ENCODE peak calls at places on chromosomes 3 and 15, in four cellular contexts. One of them, this sample, is unnamed. For H3K9me3, the result is how much of the 10 kb centered on the place peaks cover.

GRCh38 chr3:9135930-9136525 is 113.4 kb downstream of the SRGAP3 start:
- DNase-seq in MG63: no peak
- DNase-seq in tibial artery: no peak
- DNase-seq in aorta: no peak
- DNase-seq in this sample: no peak

GRCh38 chr15:56491110-56491722 is 26.3 kb upstream of the MNS1 start:
- DNase-seq in MG63: peak
- DNase-seq in tibial artery: no peak
- DNase-seq in aorta: peak
- DNase-seq in this sample: peak

GRCh38 chr15:44554934-44555723 is 18.2 kb downstream of the EIF3J start:
- DNase-seq in MG63: no peak
- DNase-seq in tibial artery: no peak
- DNase-seq in aorta: no peak
- DNase-seq in this sample: no peak

GRCh38 chr15:46713045-46713444 is 1004.3 kb upstream of the SEMA6D start:
- DNase-seq in tibial artery: no peak
- DNase-seq in MG63: no peak
- DNase-seq in aorta: no peak
- DNase-seq in this sample: no peak

GRCh38 chr15:31300981-31301686 is 25.5 kb upstream of the KLF13 start:
- DNase-seq in aorta: no peak
- DNase-seq in tibial artery: peak
- DNase-seq in MG63: no peak
- DNase-seq in this sample: no peak

GRCh38 chr15:75452364-75452967 is 976 bp upstream of the SIN3A start:
- DNase-seq in MG63: peak
- DNase-seq in aorta: peak
- DNase-seq in tibial artery: peak
- DNase-seq in this sample: peak

GRCh38 chr3:3634326-3634725 is 164.9 kb upstream of the LRRN1 start:
- DNase-seq in aorta: no peak
- DNase-seq in MG63: no peak
- DNase-seq in tibial artery: no peak
- DNase-seq in this sample: no peak

GRCh38 chr3:129594907-129595390 is 11.5 kb downstream of the PLXND1 start:
- DNase-seq in aorta: no peak
- DNase-seq in tibial artery: no peak
- DNase-seq in MG63: no peak
- DNase-seq in this sample: no peak

GRCh38 chr3:112667599-112667998 is 26.7 kb upstream of the CCDC80 start:
- DNase-seq in tibial artery: no peak
- DNase-seq in aorta: no peak
- DNase-seq in MG63: no peak
- DNase-seq in this sample: no peak

GRCh38 chr3:76561494-76562242 is 478.2 kb upstream of the ROBO2 start:
- DNase-seq in MG63: no peak
- DNase-seq in aorta: no peak
- DNase-seq in tibial artery: no peak
- DNase-seq in this sample: peak

GRCh38 chr15:55991841-55992768 is 1.3 kb downstream of the NEDD4 start:
- DNase-seq in aorta: no peak
- DNase-seq in tibial artery: no peak
- DNase-seq in MG63: no peak
- DNase-seq in this sample: no peak

GRCh38 chr3:89560546-89560945 is 453.1 kb downstream of the EPHA3 start:
- DNase-seq in tibial artery: no peak
- DNase-seq in aorta: no peak
- DNase-seq in MG63: no peak
- DNase-seq in this sample: peak

GRCh38 chr15:77614251-77614806 is 18.4 kb downstream of the LINGO1 start:
- DNase-seq in MG63: no peak
- DNase-seq in tibial artery: no peak
- DNase-seq in aorta: no peak
- DNase-seq in this sample: no peak

GRCh38 chr3:8635625-8636024 is 9.0 kb downstream of the SSUH2 start:
- DNase-seq in tibial artery: peak
- DNase-seq in aorta: no peak
- DNase-seq in MG63: no peak
- DNase-seq in this sample: no peak

GRCh38 chr3:9747267-9747666 is 2.5 kb upstream of the OGG1 start:
- DNase-seq in MG63: peak
- DNase-seq in aorta: no peak
- DNase-seq in tibial artery: no peak
- DNase-seq in this sample: no peak

GRCh38 chr3:58048301-58048700 is 40.1 kb downstream of the FLNB start:
- DNase-seq in tibial artery: no peak
- DNase-seq in aorta: no peak
- DNase-seq in MG63: no peak
- DNase-seq in this sample: peak

GRCh38 chr15:82066455-82066854 is 20.6 kb upstream of the MEX3B start:
- DNase-seq in aorta: no peak
- DNase-seq in tibial artery: no peak
- DNase-seq in MG63: no peak
- DNase-seq in this sample: no peak

GRCh38 chr3:79019137-79019923 is 748.5 kb downstream of the ROBO1 start:
- DNase-seq in tibial artery: peak
- DNase-seq in MG63: peak
- DNase-seq in aorta: peak
- DNase-seq in this sample: peak

GRCh38 chr15:93245616-93246122 is 156.7 kb upstream of the RGMA start:
- DNase-seq in tibial artery: no peak
- DNase-seq in MG63: no peak
- DNase-seq in aorta: no peak
- DNase-seq in this sample: no peak

GRCh38 chr3:71601811-71602210 is 18.3 kb upstream of the FOXP1 start:
- DNase-seq in tibial artery: no peak
- DNase-seq in aorta: no peak
- DNase-seq in MG63: peak
- DNase-seq in this sample: peak

GRCh38 chr3:37183375-37183831 is 9.0 kb upstream of the LRRFIP2 start:
- DNase-seq in aorta: no peak
- DNase-seq in tibial artery: no peak
- DNase-seq in MG63: peak
- DNase-seq in this sample: peak

GRCh38 chr3:194043516-194043915 is 92.4 kb upstream of the HES1 start:
- DNase-seq in aorta: no peak
- DNase-seq in MG63: no peak
- DNase-seq in tibial artery: no peak
- DNase-seq in this sample: peak

GRCh38 chr3:12828751-12829150 is 12.6 kb downstream of the RPL32 start:
- DNase-seq in MG63: no peak
- DNase-seq in aorta: no peak
- DNase-seq in tibial artery: no peak
- DNase-seq in this sample: peak

GRCh38 chr15:96330064-96330449 is 443 bp upstream of the NR2F2 start:
- DNase-seq in aorta: peak
- DNase-seq in MG63: peak
- DNase-seq in tibial artery: peak
- DNase-seq in this sample: peak

GRCh38 chr15:89723031-89723430 is 28.0 kb downstream of the MESP1 start:
- DNase-seq in MG63: no peak
- DNase-seq in tibial artery: no peak
- DNase-seq in aorta: no peak
- DNase-seq in this sample: no peak

GRCh38 chr3:188779537-188779936 is 392.2 kb upstream of the TPRG1 start:
- DNase-seq in aorta: no peak
- DNase-seq in tibial artery: no peak
- DNase-seq in MG63: no peak
- DNase-seq in this sample: no peak

GRCh38 chr3:133820129-133820528 is 14.5 kb downstream of the SRPRB start:
- DNase-seq in aorta: no peak
- DNase-seq in MG63: no peak
- DNase-seq in tibial artery: no peak
- DNase-seq in this sample: no peak

GRCh38 chr3:87575538-87575937 is 299.2 kb upstream of the POU1F1 start:
- DNase-seq in aorta: no peak
- DNase-seq in tibial artery: no peak
- DNase-seq in MG63: no peak
- DNase-seq in this sample: peak

GRCh38 chr15:87538327-87538834 is 718.2 kb downstream of the NTRK3 start:
- DNase-seq in tibial artery: no peak
- DNase-seq in MG63: no peak
- DNase-seq in aorta: no peak
- DNase-seq in this sample: no peak

DNA sequence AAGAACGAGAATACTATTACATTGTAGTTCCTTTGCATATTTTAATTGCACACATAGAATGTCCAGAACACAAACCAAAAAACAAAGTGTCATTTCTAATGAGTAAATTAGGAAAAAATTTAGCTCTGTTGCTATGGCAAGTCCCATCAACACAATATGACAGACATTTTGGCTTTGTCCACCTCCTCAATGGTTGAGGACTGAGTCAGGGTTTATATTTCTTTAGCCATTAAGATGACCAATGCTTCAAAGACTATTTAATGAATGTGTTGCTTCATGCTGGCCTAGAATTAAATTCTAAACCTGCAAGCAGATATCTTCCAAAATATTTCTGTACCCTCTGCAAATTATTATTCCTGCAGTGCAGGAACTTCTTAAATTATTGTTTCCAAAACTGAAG is 719.2 kb downstream of the NTRK3 start:
- DNase-seq in tibial artery: no peak
- DNase-seq in MG63: no peak
- DNase-seq in aorta: no peak
- DNase-seq in this sample: no peak
- H3K9me3 ChIP-seq in tibial artery: under half
- H3K9me3 ChIP-seq in MG63: under half
- H3K9me3 ChIP-seq in aorta: under half
- H3K9me3 ChIP-seq in this sample: under half

DNA sequence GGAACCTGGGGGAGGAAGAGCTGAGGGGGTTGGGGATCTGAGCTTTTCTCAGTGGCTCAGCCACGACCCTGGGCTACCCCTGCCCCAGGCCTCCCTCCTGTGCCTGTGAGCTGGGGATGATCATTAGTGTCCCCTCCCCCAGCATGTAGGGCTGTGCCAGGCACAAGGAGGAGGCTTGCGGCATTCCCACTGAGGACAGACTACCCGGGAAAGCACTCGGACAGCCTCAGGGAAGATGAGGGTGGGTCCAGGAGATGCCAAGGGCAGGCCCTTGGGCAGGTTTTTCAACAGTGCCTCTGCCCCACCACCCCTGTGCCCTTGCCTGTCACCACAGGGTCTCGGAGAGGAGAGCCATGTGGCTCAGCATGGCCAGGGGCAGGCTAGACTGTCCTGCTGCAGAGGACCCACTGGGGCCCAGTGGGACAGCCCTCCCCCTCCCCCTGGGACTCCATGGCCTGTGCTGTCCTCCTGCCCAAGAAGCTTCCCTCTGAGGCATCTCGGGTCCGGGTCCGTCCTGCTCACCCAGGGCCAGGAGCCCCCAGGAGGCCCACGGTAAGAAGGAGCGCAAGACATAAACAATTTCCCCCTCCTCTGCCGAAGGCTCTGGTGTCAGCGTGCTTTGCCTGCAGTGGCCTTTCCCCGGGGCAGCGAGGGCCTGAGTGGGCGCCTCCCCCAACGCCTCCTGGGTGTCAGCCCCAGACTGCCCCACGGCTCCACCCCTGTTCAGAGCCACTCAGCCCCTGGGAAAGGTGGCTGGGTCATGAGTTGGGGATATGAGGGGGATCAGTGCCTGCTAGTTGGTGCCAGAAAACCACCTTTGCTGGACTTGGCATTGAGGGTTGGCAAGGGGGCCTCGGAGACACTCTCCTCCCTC is 192.5 kb downstream of the GOLGA6L6 start:
- DNase-seq in MG63: no peak
- DNase-seq in aorta: peak
- DNase-seq in tibial artery: peak
- DNase-seq in this sample: no peak
- H3K9me3 ChIP-seq in MG63: under half
- H3K9me3 ChIP-seq in aorta: under half
- H3K9me3 ChIP-seq in tibial artery: under half
- H3K9me3 ChIP-seq in this sample: under half

GRCh38 chr3:111373861-111374260 is 168.1 kb upstream of the CD96 start:
- DNase-seq in aorta: no peak
- DNase-seq in tibial artery: no peak
- DNase-seq in MG63: no peak
- DNase-seq in this sample: peak
- H3K9me3 ChIP-seq in aorta: under half
- H3K9me3 ChIP-seq in tibial artery: under half
- H3K9me3 ChIP-seq in MG63: under half
- H3K9me3 ChIP-seq in this sample: under half

DNA sequence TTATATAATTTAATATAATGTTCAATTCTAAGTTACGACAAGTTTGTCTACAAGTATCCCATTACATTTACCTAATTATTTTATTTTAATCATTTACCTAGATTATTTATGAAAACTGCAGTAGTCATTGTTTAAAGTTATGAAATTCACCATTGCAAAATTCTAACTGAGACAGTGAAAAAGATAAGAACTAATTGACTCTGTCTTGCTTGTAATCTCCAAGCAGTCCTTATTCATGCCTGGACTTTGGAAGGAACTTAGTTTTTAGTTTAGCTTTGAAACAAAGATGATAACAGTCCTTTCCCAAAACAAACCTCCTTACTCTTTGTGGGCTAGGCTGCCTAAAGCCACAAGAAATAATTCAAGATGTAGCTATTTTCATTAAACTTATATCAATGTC is 165.0 kb downstream of the SUCNR1 start:
- DNase-seq in aorta: no peak
- DNase-seq in MG63: no peak
- DNase-seq in tibial artery: no peak
- DNase-seq in this sample: no peak
- H3K9me3 ChIP-seq in aorta: under half
- H3K9me3 ChIP-seq in MG63: under half
- H3K9me3 ChIP-seq in tibial artery: under half
- H3K9me3 ChIP-seq in this sample: under half

GRCh38 chr15:24752354-24752753 is 76.8 kb downstream of the NPAP1 start:
- DNase-seq in MG63: no peak
- DNase-seq in aorta: no peak
- DNase-seq in tibial artery: no peak
- DNase-seq in this sample: no peak

GRCh38 chr15:24760066-24760465 is 84.5 kb downstream of the NPAP1 start:
- DNase-seq in aorta: no peak
- DNase-seq in MG63: no peak
- DNase-seq in tibial artery: no peak
- DNase-seq in this sample: no peak

GRCh38 chr15:24761704-24762302 is 86.2 kb downstream of the NPAP1 start:
- DNase-seq in tibial artery: no peak
- DNase-seq in MG63: no peak
- DNase-seq in aorta: no peak
- DNase-seq in this sample: peak

GRCh38 chr15:24756101-24756500 is 80.5 kb downstream of the NPAP1 start:
- DNase-seq in MG63: no peak
- DNase-seq in tibial artery: no peak
- DNase-seq in aorta: no peak
- DNase-seq in this sample: no peak
- H3K9me3 ChIP-seq in MG63: under half
- H3K9me3 ChIP-seq in tibial artery: under half
- H3K9me3 ChIP-seq in aorta: under half
- H3K9me3 ChIP-seq in this sample: under half

GRCh38 chr3:21356402-21356801 is 394.6 kb downstream of the ZNF385D start:
- DNase-seq in MG63: no peak
- DNase-seq in tibial artery: no peak
- DNase-seq in aorta: no peak
- DNase-seq in this sample: peak
- H3K9me3 ChIP-seq in MG63: under half
- H3K9me3 ChIP-seq in tibial artery: under half
- H3K9me3 ChIP-seq in aorta: under half
- H3K9me3 ChIP-seq in this sample: under half